ENCODE peak calls at places on chromosomes 2 and 18, in seven cellular contexts. W is ovary, C is left ventricle myocardium inferior, Y is fibroblast of lung, U is pancreas, I is IMR-90, F is SK-N-SH. Q is an unnamed sample.

GRCh38 chr2:96806468-96807126 is 9.5 kb upstream of the CNNM3 start:
- DNase-seq in C (no peak), Y (no peak), U (no peak), W (no peak), I (peak; percentile 43), F (no peak), Q (peak; percentile 59)

GRCh38 chr2:191114403-191114886 is 36.3 kb downstream of the STAT4 start:
- DNase-seq in C (no peak), I (peak; percentile 18), U (no peak), F (no peak), Y (peak; percentile 3), W (no peak), Q (no peak)

GRCh38 chr2:37326285-37326684 is 1.7 kb upstream of the PRKD3 start:
- DNase-seq in U (no peak), C (no peak), W (no peak), Y (peak; percentile 91), F (no peak), I (peak; percentile 86), Q (no peak)

GRCh38 chr2:54658548-54659207 is 64.8 kb upstream of the EML6 start:
- DNase-seq in C (no peak), U (no peak), Y (peak; percentile 53), I (peak; percentile 67), W (no peak), F (no peak), Q (no peak)

GRCh38 chr2:63345285-63345633 is 243.0 kb downstream of the WDPCP start:
- DNase-seq in U (no peak), F (no peak), Y (no peak), I (no peak), C (no peak), W (no peak), Q (no peak)

GRCh38 chr2:33013684-33014110 is 66.9 kb downstream of the LTBP1 start:
- DNase-seq in Y (no peak), F (no peak), W (no peak), U (no peak), I (peak; percentile 47), C (no peak), Q (no peak)

GRCh38 chr2:152658221-152658620 is 59.0 kb downstream of the PRPF40A start:
- DNase-seq in C (no peak), W (no peak), F (no peak), Y (no peak), U (no peak), I (no peak), Q (no peak)

GRCh38 chr2:198053173-198053572 is 248.8 kb downstream of the PLCL1 start:
- DNase-seq in Y (no peak), F (no peak), I (no peak), U (no peak), W (no peak), C (no peak), Q (no peak)

GRCh38 chr2:44275915-44276279 is 617 bp downstream of the SLC3A1 start:
- DNase-seq in C (no peak), I (peak; percentile 36), W (no peak), Y (peak; percentile 44), F (no peak), U (no peak), Q (no peak)

GRCh38 chr18:9898792-9899549 is 13.2 kb downstream of the TXNDC2 start:
- DNase-seq in I (peak; percentile 37), F (no peak), C (no peak), W (no peak), Y (no peak), U (no peak), Q (no peak)

GRCh38 chr18:56615738-56616520 is 22.5 kb downstream of the TXNL1 start:
- DNase-seq in C (no peak), I (no peak), W (no peak), Y (no peak), U (no peak), F (no peak), Q (no peak)

GRCh38 chr2:54360055-54360792 is 95.9 kb upstream of the SPTBN1 start:
- DNase-seq in C (peak; percentile 44), Y (peak; percentile 76), U (no peak), W (peak; percentile 60), I (peak; percentile 67), F (peak; percentile 58), Q (no peak)

GRCh38 chr2:141260895-141261294 is 869.9 kb downstream of the LRP1B start:
- DNase-seq in I (no peak), F (no peak), Y (no peak), C (no peak), U (no peak), W (no peak), Q (no peak)

GRCh38 chr2:47232738-47233415 is 77.8 kb upstream of the STPG4 start:
- DNase-seq in I (peak; percentile 82), C (no peak), Y (peak; percentile 79), U (no peak), F (no peak), W (no peak), Q (no peak)

GRCh38 chr18:54962919-54963645 is 3.8 kb upstream of the CCDC68 start:
- DNase-seq in Y (no peak), U (no peak), I (no peak), C (no peak), W (no peak), F (no peak), Q (no peak)

GRCh38 chr18:78949216-78949615 is 30.4 kb upstream of the SALL3 start:
- DNase-seq in W (no peak), C (no peak), U (no peak), I (no peak), Y (no peak), F (no peak), Q (no peak)

GRCh38 chr2:217974389-217975005 is 28.3 kb downstream of the TNS1 start:
- DNase-seq in Y (no peak), F (no peak), C (no peak), I (no peak), W (no peak), U (no peak), Q (no peak)

GRCh38 chr18:45566025-45566740 is 49.1 kb upstream of the SLC14A2 start:
- DNase-seq in C (peak; percentile 42), W (no peak), F (no peak), I (peak; percentile 87), U (no peak), Y (peak; percentile 86), Q (no peak)

GRCh38 chr2:191740016-191740419 is 62.1 kb downstream of the NABP1 start:
- DNase-seq in F (no peak), U (no peak), Y (no peak), I (no peak), C (no peak), W (no peak), Q (peak; percentile 8)

GRCh38 chr2:71730785-71731383 is 277.5 kb downstream of the DYSF start:
- DNase-seq in U (no peak), F (no peak), W (no peak), C (no peak), Y (no peak), I (no peak), Q (no peak)

GRCh38 chr18:55510809-55511208 is 77.2 kb downstream of the TCF4 start:
- DNase-seq in F (no peak), U (no peak), Y (peak; percentile 87), I (peak; percentile 92), C (no peak), W (no peak), Q (no peak)

GRCh38 chr2:359047-359446 is 71.2 kb upstream of the ALKAL2 start:
- DNase-seq in U (no peak), W (no peak), C (no peak), F (peak; percentile 57), Y (no peak), I (no peak), Q (no peak)

GRCh38 chr2:218317832-218318231 is 25.5 kb upstream of the TMBIM1 start:
- DNase-seq in W (no peak), I (no peak), C (no peak), U (no peak), Y (no peak), F (no peak), Q (no peak)

GRCh38 chr2:15730545-15731212 is 139.0 kb downstream of the DDX1 start:
- DNase-seq in I (peak; percentile 92), C (peak; percentile 96), F (peak; percentile 91), U (peak; percentile 92), W (peak; percentile 98), Y (peak; percentile 95), Q (no peak)

GRCh38 chr2:239411549-239412319 is 10.9 kb upstream of the HDAC4 start:
- DNase-seq in W (no peak), C (no peak), I (no peak), U (no peak), F (no peak), Y (no peak), Q (no peak)

GRCh38 chr18:10476430-10476829 is 22.0 kb downstream of the APCDD1 start:
- DNase-seq in U (no peak), Y (peak; percentile 64), C (no peak), W (peak; percentile 15), F (peak; percentile 81), I (peak; percentile 37), Q (no peak)

GRCh38 chr18:27062802-27063201 is 122.3 kb downstream of the CHST9 start:
- DNase-seq in C (no peak), U (no peak), I (no peak), F (no peak), W (no peak), Y (no peak), Q (no peak)

GRCh38 chr18:3283908-3284307 is 22.0 kb downstream of the MYL12B start:
- DNase-seq in Y (no peak), I (no peak), W (no peak), F (peak; percentile 83), C (no peak), U (peak; percentile 21), Q (no peak)

GRCh38 chr2:89780318-89780717 is 1088.8 kb downstream of the RPIA start:
- DNase-seq in C (no peak), I (no peak), W (no peak), F (no peak), U (no peak), Y (no peak), Q (no peak)

GRCh38 chr2:89775885-89776284 is 1084.4 kb downstream of the RPIA start:
- DNase-seq in I (no peak), F (no peak), Y (no peak), U (no peak), C (no peak), W (no peak), Q (no peak)
- H3K9me3 ChIP-seq in I (peaks cover 48% of the 10 kb centered on the region), F (peaks cover 2% of the 10 kb centered on the region), Y (peaks cover 9% of the 10 kb centered on the region), U (peaks cover 5% of the 10 kb centered on the region), C (peaks cover 99% of the 10 kb centered on the region), W (no peaks in the 10 kb centered on the region), Q (peaks cover 62% of the 10 kb centered on the region)

GRCh38 chr18:12282436-12283039 is 25.5 kb upstream of the TUBB6 start:
- DNase-seq in I (peak; percentile 93), Y (peak; percentile 66), U (no peak), F (no peak), C (no peak), W (no peak), Q (no peak)
- H3K27ac ChIP-seq in I (peak overlapping the region; percentile 75), Y (peak overlapping the region; percentile 69), U (no peak overlapping the region), F (no peak overlapping the region), C (no peak overlapping the region), W (no peak overlapping the region), Q (no peak overlapping the region)

DNA sequence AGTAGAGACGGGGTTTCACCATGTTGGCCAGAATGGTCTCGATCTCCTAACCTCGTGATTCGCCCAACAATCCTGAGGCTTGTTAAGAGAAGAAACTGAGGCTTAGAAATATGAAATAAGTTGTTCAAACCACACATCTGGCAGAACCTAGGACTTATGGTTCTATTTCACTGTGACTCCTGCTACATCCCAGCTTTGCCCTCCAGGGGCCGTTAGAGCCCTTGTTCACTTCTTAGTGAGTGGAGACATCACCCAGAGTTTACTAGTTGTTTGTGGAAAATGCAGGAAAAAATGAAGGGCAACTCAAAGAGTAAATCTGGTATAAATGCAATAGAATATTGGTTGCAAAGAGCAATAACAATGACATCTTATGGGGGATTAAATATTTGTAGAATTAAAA is 43.9 kb downstream of the MARCHF4 start:
- DNase-seq in Y (peak; percentile 42), I (no peak), W (no peak), F (no peak), U (no peak), C (no peak), Q (no peak)
- TF ChIP-seq CTCF in Y (peak; percentile 59), I (peak; percentile 54), W (no peak), F (no peak), U (no peak), C (no peak), Q (no peak)

GRCh38 chr2:89819809-89820208 is 1128.3 kb downstream of the RPIA start:
- DNase-seq in C (no peak), I (no peak), Y (no peak), W (no peak), F (no peak), U (no peak), Q (no peak)
- H3K9me3 ChIP-seq in C (no peaks in the 10 kb centered on the region), I (peaks cover 33% of the 10 kb centered on the region), Y (peaks cover 14% of the 10 kb centered on the region), W (peaks cover under 1% of the 10 kb centered on the region), F (no peaks in the 10 kb centered on the region), U (no peaks in the 10 kb centered on the region), Q (peaks cover 62% of the 10 kb centered on the region)